ENCODE peak calls at places on chromosome 1, in nine cellular contexts. J, N, V, I, Q, E, F, G and C are unnamed samples.

GRCh38 chr1:99600782-99601181 is 45.1 kb upstream of the PALMD start:
- DNase-seq in J (no peak), N (no peak), V (no peak), I (no peak), Q (no peak), E (no peak), F (peak), G (no peak), C (no peak)

GRCh38 chr1:248881261-248881660 is 22.4 kb upstream of the ZNF692 start:
- DNase-seq in J (no peak), N (no peak), V (no peak), I (no peak), Q (no peak), E (no peak), F (no peak), G (no peak), C (no peak)

GRCh38 chr1:8427986-8428385 is 110.1 kb downstream of the SLC45A1 start:
- DNase-seq in J (no peak), N (no peak), V (no peak), I (no peak), Q (no peak), E (no peak), F (no peak), G (no peak), C (no peak)

GRCh38 chr1:7235871-7236472 is 450.7 kb downstream of the CAMTA1 start:
- DNase-seq in J (no peak), N (no peak), V (no peak), I (no peak), Q (no peak), E (no peak), F (no peak), G (no peak), C (no peak)

GRCh38 chr1:2935766-2936390 is 85.4 kb upstream of the ACTRT2 start:
- DNase-seq in J (no peak), N (no peak), V (no peak), I (no peak), Q (no peak), E (no peak), F (no peak), G (no peak), C (no peak)

GRCh38 chr1:203215573-203215972 is 13.9 kb downstream of the CHIT1 start:
- DNase-seq in J (no peak), N (no peak), V (no peak), I (no peak), Q (no peak), E (no peak), F (no peak), G (no peak), C (no peak)

GRCh38 chr1:3954391-3955160 is 54.5 kb upstream of the C1orf174 start:
- DNase-seq in J (no peak), N (no peak), V (no peak), I (no peak), Q (no peak), E (no peak), F (no peak), G (no peak), C (no peak)

GRCh38 chr1:81034366-81034765 is 766.4 kb upstream of the ADGRL2 start:
- DNase-seq in J (no peak), N (no peak), V (no peak), I (no peak), Q (no peak), E (no peak), F (no peak), G (no peak), C (no peak)

GRCh38 chr1:3697810-3698209 is 45.5 kb downstream of the TP73 start:
- DNase-seq in J (no peak), N (no peak), V (no peak), I (no peak), Q (no peak), E (no peak), F (no peak), G (peak), C (no peak)

GRCh38 chr1:229127301-229127700 is 143.6 kb upstream of the RAB4A start:
- DNase-seq in J (no peak), N (no peak), V (no peak), I (no peak), Q (no peak), E (peak), F (peak), G (no peak), C (no peak)

GRCh38 chr1:100440075-100440809 is 87.9 kb downstream of the CDC14A start:
- DNase-seq in J (no peak), N (no peak), V (no peak), I (peak), Q (peak), E (no peak), F (no peak), G (peak), C (no peak)

GRCh38 chr1:172401907-172402306 is 18.6 kb upstream of the C1orf105 start:
- DNase-seq in J (no peak), N (no peak), V (no peak), I (no peak), Q (no peak), E (no peak), F (no peak), G (no peak), C (no peak)

DNA sequence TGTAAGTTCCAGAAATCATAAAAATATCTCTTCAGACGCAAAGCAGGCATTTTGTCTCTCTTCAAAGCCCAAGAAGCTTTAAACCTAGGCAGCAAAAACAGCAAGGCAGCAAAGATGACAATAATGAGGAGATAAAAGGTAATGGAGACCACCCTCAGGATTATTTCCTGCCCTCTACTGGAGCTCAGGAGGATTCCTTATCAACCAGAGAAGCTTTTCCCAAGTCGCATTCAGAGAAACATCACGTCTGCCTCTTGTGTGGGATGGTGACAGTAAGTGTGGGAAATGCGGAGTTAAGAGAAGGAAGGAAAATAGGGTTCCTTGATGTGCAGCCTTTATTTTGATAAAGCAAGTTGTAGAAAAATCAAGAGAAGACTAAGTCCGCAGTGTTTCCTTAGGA is 365.8 kb downstream of the RGS7 start:
- DNase-seq in J (no peak), N (no peak), V (no peak), I (no peak), Q (no peak), E (no peak), F (no peak), G (no peak), C (no peak)
- TF ChIP-seq CTCF in J (no peak), N (no peak), V (no peak), I (no peak), Q (no peak), E (no peak), F (no peak), G (no peak), C (no peak)

DNA sequence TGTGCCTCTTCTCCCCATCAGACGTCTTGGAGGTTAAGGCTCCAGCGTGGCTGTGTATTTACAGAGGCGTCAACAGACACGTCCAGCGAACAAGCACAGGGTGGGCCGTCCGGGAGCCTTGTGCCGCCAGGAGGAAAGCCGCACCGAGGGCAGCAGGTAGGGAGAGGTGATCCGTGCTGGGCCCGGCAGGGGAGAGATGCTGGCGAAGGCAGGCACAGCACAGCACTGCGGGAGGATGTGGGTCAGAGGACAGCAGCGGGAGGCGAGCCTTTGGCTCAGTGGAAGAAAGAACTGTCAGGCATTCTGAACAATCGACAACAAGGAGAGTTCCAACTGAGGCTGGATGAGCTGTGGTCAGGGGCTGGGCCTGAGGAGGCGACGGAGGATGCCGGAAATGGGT is 144.1 kb upstream of the TNR start:
- DNase-seq in J (peak), N (no peak), V (no peak), I (no peak), Q (no peak), E (no peak), F (no peak), G (no peak), C (no peak)
- H3K4me3 ChIP-seq in J (no peak), N (no peak), V (no peak), I (no peak), Q (no peak), E (no peak), F (no peak), G (no peak), C (no peak)

GRCh38 chr1:153968000-153968363 is 280 bp downstream of the CREB3L4 start:
- DNase-seq in J (no peak), N (no peak), V (no peak), I (no peak), Q (no peak), E (no peak), F (no peak), G (peak), C (no peak)
- TF ChIP-seq CTCF in J (no peak), N (no peak), V (no peak), I (no peak), Q (no peak), E (no peak), F (no peak), G (no peak), C (no peak)

GRCh38 chr1:50983403-50983802 is 13.4 kb downstream of the CDKN2C start:
- DNase-seq in J (no peak), N (no peak), V (no peak), I (no peak), Q (no peak), E (no peak), F (no peak), G (no peak), C (no peak)
- H3K4me3 ChIP-seq in J (peak), N (no peak), V (no peak), I (no peak), Q (no peak), E (no peak), F (no peak), G (no peak), C (no peak)

DNA sequence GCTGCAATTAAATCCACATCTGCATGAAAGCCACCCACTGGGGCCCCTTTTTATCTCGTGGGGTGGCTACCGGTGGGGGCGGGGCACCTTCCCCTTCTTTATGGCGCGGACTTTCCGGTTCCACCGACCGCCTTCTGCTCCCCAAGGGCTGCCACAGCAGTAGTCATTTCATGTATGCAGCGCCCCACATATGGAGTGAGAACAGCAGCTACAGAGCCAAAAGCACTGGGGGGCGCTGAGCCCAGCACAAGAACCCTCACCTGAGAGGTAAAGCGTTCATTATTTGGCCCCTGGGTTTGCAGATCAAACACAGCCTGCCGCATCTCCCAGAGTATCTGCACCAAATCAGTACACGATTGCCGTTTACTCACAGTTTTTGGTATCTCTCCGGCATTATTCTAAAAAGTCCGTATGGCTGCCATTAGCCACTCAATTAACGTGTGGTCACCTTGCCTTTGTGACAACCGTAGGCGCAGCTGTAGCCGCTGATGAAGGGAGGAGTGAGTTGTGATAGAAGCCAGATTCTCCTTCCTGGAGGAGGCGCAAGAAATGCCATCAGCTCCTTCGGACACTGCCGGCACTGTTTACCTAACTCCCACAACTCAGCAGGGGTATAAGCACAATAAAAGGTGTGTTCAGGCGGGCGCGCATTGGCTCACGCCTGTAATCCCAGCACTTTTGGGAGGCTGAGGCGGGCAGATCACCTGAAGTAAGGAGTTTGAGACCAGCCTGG is 30.4 kb upstream of the CR2 start:
- DNase-seq in J (no peak), N (no peak), V (no peak), I (no peak), Q (no peak), E (no peak), F (no peak), G (no peak), C (no peak)
- TF ChIP-seq CTCF in J (no peak), N (no peak), V (no peak), I (no peak), Q (no peak), E (no peak), F (no peak), G (no peak), C (no peak)

GRCh38 chr1:52907812-52908153 is 13.8 kb downstream of the ECHDC2 start:
- DNase-seq in J (no peak), N (no peak), V (no peak), I (no peak), Q (no peak), E (no peak), F (no peak), G (no peak), C (no peak)

GRCh38 chr1:52914463-52914862 is 7.1 kb downstream of the ECHDC2 start:
- DNase-seq in J (no peak), N (no peak), V (no peak), I (no peak), Q (no peak), E (no peak), F (no peak), G (no peak), C (no peak)

GRCh38 chr1:52913014-52913413 is 8.5 kb downstream of the ECHDC2 start:
- DNase-seq in J (no peak), N (no peak), V (no peak), I (no peak), Q (no peak), E (no peak), F (no peak), G (no peak), C (no peak)

GRCh38 chr1:52913537-52913936 is 8.0 kb downstream of the ECHDC2 start:
- DNase-seq in J (no peak), N (no peak), V (no peak), I (no peak), Q (no peak), E (no peak), F (no peak), G (no peak), C (no peak)

GRCh38 chr1:52911541-52911940 is 10.0 kb downstream of the ECHDC2 start:
- DNase-seq in J (no peak), N (no peak), V (no peak), I (no peak), Q (no peak), E (no peak), F (no peak), G (no peak), C (no peak)
- H3K4me3 ChIP-seq in J (no peak), N (no peak), V (no peak), I (no peak), Q (no peak), E (no peak), F (no peak), G (no peak), C (no peak)

DNA sequence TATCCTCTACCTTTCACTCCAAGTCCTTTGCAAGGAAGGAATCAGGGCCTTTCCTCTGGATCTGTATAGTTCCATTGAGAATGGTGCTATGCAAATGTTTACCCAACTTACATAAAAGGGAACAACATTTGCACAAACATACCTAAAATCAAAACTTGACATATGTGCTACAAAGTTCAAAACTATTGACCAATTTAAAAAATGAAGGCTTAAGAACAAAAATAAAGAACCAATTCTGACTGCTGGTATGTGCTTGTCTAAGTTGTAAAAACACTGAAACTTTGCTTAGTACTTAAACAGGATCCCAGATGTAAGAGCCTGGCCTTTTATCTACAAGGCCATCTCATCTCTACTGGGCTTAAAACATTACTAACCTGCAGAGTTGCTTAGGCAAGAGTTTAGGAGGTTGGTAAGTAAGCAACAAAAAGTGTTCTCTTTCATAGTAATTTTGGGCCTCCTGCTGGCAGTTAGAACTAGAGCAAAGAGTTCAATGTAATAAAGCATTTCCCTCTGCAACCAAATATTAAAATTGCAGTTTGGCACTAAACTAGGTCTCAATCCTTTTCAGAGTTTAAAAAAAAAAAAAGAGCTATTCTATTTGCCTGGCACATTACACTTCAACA is 2.0 kb downstream of the SCMH1 start:
- DNase-seq in J (no peak), N (peak), V (peak), I (no peak), Q (no peak), E (peak), F (peak), G (peak), C (peak)
- TF ChIP-seq CTCF in J (no peak), N (no peak), V (peak), I (no peak), Q (no peak), E (peak), F (peak), G (peak), C (peak)

GRCh38 chr1:82465024-82465423 is 664.3 kb downstream of the ADGRL2 start:
- DNase-seq in J (no peak), N (no peak), V (no peak), I (no peak), Q (no peak), E (no peak), F (no peak), G (no peak), C (no peak)
- H3K4me3 ChIP-seq in J (no peak), N (no peak), V (no peak), I (no peak), Q (no peak), E (no peak), F (no peak), G (no peak), C (no peak)

GRCh38 chr1:201793306-201793925 is 35.5 kb upstream of the IPO9 start:
- DNase-seq in J (no peak), N (no peak), V (no peak), I (no peak), Q (no peak), E (no peak), F (no peak), G (no peak), C (no peak)
- TF ChIP-seq CTCF in J (no peak), N (peak), V (no peak), I (no peak), Q (no peak), E (no peak), F (no peak), G (no peak), C (no peak)